ENCODE peak calls at places on chromosomes 2 and 18, in seven cellular contexts. B, U, R, S, N, J and C are unnamed samples.

GRCh38 chr2:239370876-239371725 is 29.7 kb downstream of the HDAC4 start:
- DNase-seq in B (no peak), U (no peak), R (no peak), S (no peak), N (no peak), J (no peak), C (no peak)

GRCh38 chr2:38352336-38352735 is 24.7 kb downstream of the ATL2 start:
- DNase-seq in B (no peak), U (no peak), R (no peak), S (no peak), N (no peak), J (no peak), C (no peak)

GRCh38 chr2:196233033-196233807 is 61.8 kb upstream of the STK17B start:
- DNase-seq in B (no peak), U (peak; percentile 79), R (peak; percentile 97), S (no peak), N (peak; percentile 97), J (no peak), C (no peak)

GRCh38 chr2:16578081-16578480 is 87.6 kb downstream of the CYRIA start:
- DNase-seq in B (no peak), U (no peak), R (no peak), S (no peak), N (no peak), J (no peak), C (no peak)

GRCh38 chr2:190119257-190119656 is 56.7 kb upstream of the MSTN start:
- DNase-seq in B (no peak), U (no peak), R (no peak), S (no peak), N (no peak), J (peak; percentile 2), C (peak; percentile 35)

GRCh38 chr2:174333502-174334277 is 1.1 kb upstream of the SP9 start:
- DNase-seq in B (no peak), U (no peak), R (no peak), S (peak; percentile 27), N (no peak), J (no peak), C (no peak)

GRCh38 chr2:195488567-195488966 is 168.5 kb upstream of the SLC39A10 start:
- DNase-seq in B (no peak), U (peak; percentile 11), R (no peak), S (no peak), N (no peak), J (no peak), C (no peak)

GRCh38 chr2:86613515-86613914 is 10.2 kb downstream of the RNF103 start:
- DNase-seq in B (no peak), U (no peak), R (no peak), S (no peak), N (no peak), J (no peak), C (no peak)

GRCh38 chr2:237896941-237897340 is 37.5 kb downstream of the RAMP1 start:
- DNase-seq in B (no peak), U (no peak), R (no peak), S (no peak), N (no peak), J (no peak), C (no peak)

GRCh38 chr2:199807966-199808365 is 43.0 kb downstream of the FTCDNL1 start:
- DNase-seq in B (no peak), U (no peak), R (no peak), S (no peak), N (no peak), J (no peak), C (no peak)

GRCh38 chr2:109727929-109728447 is 66.1 kb upstream of the RGPD5 start:
- DNase-seq in B (no peak), U (no peak), R (no peak), S (no peak), N (no peak), J (no peak), C (no peak)

GRCh38 chr2:147135401-147135800 is 709.4 kb upstream of the ACVR2A start:
- DNase-seq in B (no peak), U (no peak), R (no peak), S (no peak), N (no peak), J (no peak), C (no peak)

GRCh38 chr2:232336241-232336736 is 42.3 kb upstream of the ALPP start:
- DNase-seq in B (no peak), U (no peak), R (no peak), S (no peak), N (no peak), J (no peak), C (no peak)

GRCh38 chr2:146532748-146533147 is 1312.1 kb upstream of the ACVR2A start:
- DNase-seq in B (no peak), U (no peak), R (no peak), S (no peak), N (no peak), J (no peak), C (no peak)

GRCh38 chr18:36412778-36413177 is 115.3 kb downstream of the FHOD3 start:
- DNase-seq in B (no peak), U (peak; percentile 35), R (peak; percentile 63), S (no peak), N (peak; percentile 54), J (no peak), C (no peak)

GRCh38 chr2:84971799-84972790 is 1.1 kb downstream of the KCMF1 start:
- DNase-seq in B (peak; percentile 44), U (no peak), R (peak; percentile 51), S (no peak), N (peak; percentile 25), J (peak; percentile 69), C (peak; percentile 76)

GRCh38 chr18:28175047-28175929 is 1.6 kb downstream of the CDH2 start:
- DNase-seq in B (no peak), U (no peak), R (peak; percentile 41), S (no peak), N (peak; percentile 43), J (no peak), C (no peak)

GRCh38 chr2:119367472-119368099 is 809 bp downstream of the DBI start:
- DNase-seq in B (no peak), U (no peak), R (peak; percentile 30), S (peak; percentile 1), N (peak; percentile 27), J (peak; percentile 34), C (peak; percentile 68)

GRCh38 chr2:197378494-197378972 is 56.3 kb downstream of the SF3B1 start:
- DNase-seq in B (no peak), U (peak; percentile 19), R (peak; percentile 60), S (no peak), N (peak; percentile 31), J (peak; percentile 56), C (peak; percentile 75)

GRCh38 chr2:159904565-159905281 is 106.7 kb upstream of the CD302 start:
- DNase-seq in B (peak; percentile 52), U (no peak), R (peak; percentile 51), S (no peak), N (no peak), J (peak; percentile 81), C (peak; percentile 86)

GRCh38 chr2:100178085-100178788 is 35.8 kb upstream of the AFF3 start:
- DNase-seq in B (no peak), U (peak; percentile 81), R (peak; percentile 21), S (no peak), N (peak; percentile 90), J (no peak), C (peak; percentile 42)

GRCh38 chr18:74796928-74797576 is 199.4 kb downstream of the ZNF407 start:
- DNase-seq in B (no peak), U (peak; percentile 84), R (peak; percentile 58), S (peak; percentile 38), N (peak; percentile 69), J (no peak), C (no peak)

GRCh38 chr2:206764673-206765241 is 371 bp downstream of the MDH1B start:
- DNase-seq in B (no peak), U (no peak), R (no peak), S (no peak), N (peak; percentile 2), J (no peak), C (peak; percentile 22)

GRCh38 chr2:2010266-2010665 is 266.0 kb upstream of the PXDN start:
- DNase-seq in B (no peak), U (no peak), R (no peak), S (no peak), N (no peak), J (no peak), C (no peak)

GRCh38 chr2:172438064-172438421 is 10.7 kb downstream of the ITGA6 start:
- DNase-seq in B (no peak), U (no peak), R (peak; percentile 76), S (no peak), N (peak; percentile 66), J (peak; percentile 31), C (peak; percentile 53)

GRCh38 chr2:173984866-173985588 is 19.9 kb upstream of the SP3 start:
- DNase-seq in B (no peak), U (no peak), R (peak; percentile 78), S (no peak), N (no peak), J (no peak), C (no peak)

GRCh38 chr2:216678813-216679657 is 16.3 kb downstream of the IGFBP5 start:
- DNase-seq in B (no peak), U (no peak), R (no peak), S (no peak), N (no peak), J (no peak), C (no peak)

GRCh38 chr2:62375051-62375450 is 130.9 kb downstream of the TMEM17 start:
- DNase-seq in B (no peak), U (no peak), R (no peak), S (no peak), N (no peak), J (no peak), C (no peak)

GRCh38 chr2:49240608-49241007 is 86.3 kb upstream of the FSHR start:
- DNase-seq in B (no peak), U (no peak), R (no peak), S (no peak), N (peak; percentile 39), J (no peak), C (no peak)